ENCODE peak calls at places on chromosomes 5 and 9, in five cellular contexts. F is HCT116, B is H1, X is OCI-LY7, C is ovary. S is an unnamed sample. For H3K4me1, the result is how much of the 10 kb centered on the place peaks cover.

GRCh38 chr5:92613546-92613945 is 967.5 kb downstream of the NR2F1-AS1 start:
- DNase-seq in F (peak), B (no peak), X (no peak), C (no peak), S (no peak)

GRCh38 chr9:121568541-121569265 is 69.1 kb upstream of the GGTA1 start:
- DNase-seq in F (no peak), B (no peak), X (no peak), C (peak), S (no peak)

GRCh38 chr5:32325067-32325466 is 12.3 kb upstream of the MTMR12 start:
- DNase-seq in F (no peak), B (no peak), X (peak), C (no peak), S (no peak)

GRCh38 chr9:6354072-6354686 is 26.0 kb downstream of the TPD52L3 start:
- DNase-seq in F (peak), B (peak), X (peak), C (no peak), S (peak)

GRCh38 chr9:133396952-133397351 is 20.8 kb downstream of the STKLD1 start:
- DNase-seq in F (no peak), B (peak), X (no peak), C (no peak), S (no peak)

GRCh38 chr5:88275574-88275973 is 6.9 kb upstream of the TMEM161B start:
- DNase-seq in F (no peak), B (no peak), X (no peak), C (no peak), S (no peak)

GRCh38 chr5:77425998-77426659 is 66.0 kb downstream of the WDR41 start:
- DNase-seq in F (no peak), B (no peak), X (no peak), C (no peak), S (no peak)

GRCh38 chr9:130296783-130297055 is 31.2 kb downstream of the HMCN2 start:
- DNase-seq in F (no peak), B (no peak), X (no peak), C (no peak), S (no peak)

GRCh38 chr9:394347-395052 is 179.8 kb downstream of the DOCK8 start:
- DNase-seq in F (no peak), B (no peak), X (no peak), C (no peak), S (no peak)

GRCh38 chr9:123861086-123861707 is 68.7 kb downstream of the DENND1A start:
- DNase-seq in F (no peak), B (no peak), X (no peak), C (no peak), S (no peak)

GRCh38 chr5:154513669-154514084 is 35.6 kb upstream of the HAND1 start:
- DNase-seq in F (no peak), B (no peak), X (no peak), C (no peak), S (no peak)

GRCh38 chr5:87121315-87122170 is 146.1 kb upstream of the RASA1 start:
- DNase-seq in F (peak), B (no peak), X (peak), C (no peak), S (no peak)

GRCh38 chr9:131622536-131622935 is 77.2 kb downstream of the PRRT1B start:
- DNase-seq in F (no peak), B (no peak), X (peak), C (no peak), S (no peak)

GRCh38 chr5:55370291-55370925 is 62.6 kb downstream of the MTREX start:
- DNase-seq in F (no peak), B (no peak), X (no peak), C (no peak), S (no peak)

GRCh38 chr9:13351768-13352386 is 72.4 kb upstream of the MPDZ start:
- DNase-seq in F (peak), B (no peak), X (peak), C (no peak), S (no peak)

GRCh38 chr9:128999581-129000206 is 28.4 kb downstream of the SH3GLB2 start:
- DNase-seq in F (no peak), B (no peak), X (no peak), C (peak), S (no peak)

GRCh38 chr9:126500600-126501382 is 112.9 kb upstream of the LMX1B start:
- DNase-seq in F (peak), B (peak), X (peak), C (peak), S (peak)

GRCh38 chr5:132313378-132313777 is 19.2 kb downstream of the SLC22A4 start:
- DNase-seq in F (no peak), B (no peak), X (no peak), C (no peak), S (no peak)

GRCh38 chr5:65919773-65920172 is 6.6 kb upstream of the ERBIN start:
- DNase-seq in F (no peak), B (no peak), X (no peak), C (no peak), S (no peak)

GRCh38 chr5:122704247-122705036 is 70.4 kb upstream of the SNX2 start:
- DNase-seq in F (peak), B (no peak), X (peak), C (no peak), S (no peak)

GRCh38 chr9:127968046-127968445 is 12.7 kb downstream of the EEIG1 start:
- DNase-seq in F (peak), B (no peak), X (no peak), C (no peak), S (peak)

GRCh38 chr9:122261469-122261881 is 3.2 kb downstream of the RBM18 start:
- DNase-seq in F (no peak), B (no peak), X (no peak), C (peak), S (peak)

GRCh38 chr5:170861855-170862766 is at the start of gene RANBP17:
- DNase-seq in F (peak), B (peak), X (no peak), C (peak), S (peak)

GRCh38 chr5:178351221-178351825 is 118.7 kb upstream of the PHYKPL start:
- DNase-seq in F (no peak), B (no peak), X (no peak), C (no peak), S (no peak)

DNA sequence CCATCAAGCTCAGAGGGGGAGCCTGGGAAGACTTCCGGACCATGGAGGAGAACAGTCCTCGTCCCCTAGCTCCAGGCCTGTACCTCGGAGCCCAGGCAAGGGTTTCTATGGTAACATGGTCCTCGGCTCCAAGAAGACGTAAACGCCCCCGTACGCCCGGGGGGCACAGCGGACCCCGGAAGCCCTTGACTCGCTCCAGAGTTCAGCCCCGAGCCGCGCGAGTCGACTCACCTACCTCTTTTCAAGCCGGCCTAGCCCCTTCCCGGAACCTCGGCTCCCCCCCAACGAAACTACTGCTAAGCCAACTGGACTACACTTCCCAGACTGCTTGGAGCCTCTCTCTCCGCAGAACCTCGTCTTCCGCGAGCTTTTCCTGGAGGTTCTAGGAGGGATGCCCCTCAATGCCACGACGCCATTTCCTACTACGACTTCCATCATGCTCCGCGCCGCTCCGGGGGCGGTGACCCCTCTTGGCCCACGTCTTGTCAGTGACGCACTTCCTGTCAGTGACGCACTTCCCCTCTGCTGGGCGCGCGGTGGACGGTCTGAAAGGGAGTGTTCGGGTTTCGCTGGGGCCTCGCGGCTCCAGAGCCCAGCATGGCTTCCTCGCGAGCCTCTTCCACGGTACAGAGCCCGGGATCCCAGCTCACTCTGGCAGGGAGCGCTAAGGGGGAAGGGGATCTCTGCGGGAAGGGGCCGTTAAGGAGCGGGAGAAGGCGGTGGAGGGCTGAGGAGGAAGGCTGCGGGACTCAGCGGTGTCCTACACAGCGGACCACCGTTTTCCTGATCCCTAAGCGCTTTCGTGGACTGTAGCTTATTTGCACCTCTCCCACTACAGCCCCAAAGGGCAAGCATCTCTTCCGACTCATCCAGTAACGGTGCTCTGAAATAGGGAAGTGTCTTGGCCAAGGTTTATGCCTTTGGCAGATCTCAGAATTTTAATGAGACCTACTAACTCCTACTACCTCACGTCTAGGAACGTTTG is at the start of the genes CDC26 and PRPF4:
- DNase-seq in F (peak), B (peak), X (peak), C (peak), S (peak)
- TF ChIP-seq CTCF in F (no peak), B (no peak), X (no peak), C (no peak), S (no peak)

GRCh38 chr9:36218011-36218410 is 27.3 kb downstream of the CLTA start:
- DNase-seq in F (no peak), B (no peak), X (no peak), C (no peak), S (no peak)
- H3K4me1 ChIP-seq in F (under half), B (under half), X (under half), C (under half), S (under half)

DNA sequence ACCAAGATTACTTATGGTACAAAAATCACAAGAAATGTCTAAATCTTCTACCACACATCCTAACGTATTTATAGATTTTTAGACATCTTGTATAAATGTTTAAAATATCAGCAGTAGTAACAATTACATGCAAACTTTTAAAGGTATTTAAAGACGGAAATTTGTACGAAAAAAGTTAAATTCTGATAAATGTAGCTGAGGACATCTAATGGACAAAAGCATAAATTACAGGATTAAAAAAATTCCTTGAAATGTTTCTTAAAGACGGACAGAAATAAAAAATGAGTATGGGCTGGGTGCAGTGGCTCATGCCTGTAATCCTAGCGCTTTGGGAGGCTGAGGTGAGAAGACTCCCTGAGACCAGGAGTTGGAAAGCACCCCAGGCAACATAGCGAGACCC is 15.8 kb downstream of the ERCC8 start:
- DNase-seq in F (no peak), B (no peak), X (no peak), C (no peak), S (no peak)
- TF ChIP-seq CTCF in F (peak), B (no peak), X (peak), C (no peak), S (peak)

GRCh38 chr5:140296289-140296688 is 6.6 kb downstream of the PFDN1 start:
- DNase-seq in F (no peak), B (no peak), X (no peak), C (no peak), S (no peak)
- H3K4me1 ChIP-seq in F (under half), B (under half), X (under half), C (under half), S (under half)

GRCh38 chr5:113513384-113514262 is at the start of gene YTHDC2:
- DNase-seq in F (peak), B (peak), X (peak), C (peak), S (peak)
- TF ChIP-seq CTCF in F (peak), B (peak), X (peak), C (peak), S (no peak)

DNA sequence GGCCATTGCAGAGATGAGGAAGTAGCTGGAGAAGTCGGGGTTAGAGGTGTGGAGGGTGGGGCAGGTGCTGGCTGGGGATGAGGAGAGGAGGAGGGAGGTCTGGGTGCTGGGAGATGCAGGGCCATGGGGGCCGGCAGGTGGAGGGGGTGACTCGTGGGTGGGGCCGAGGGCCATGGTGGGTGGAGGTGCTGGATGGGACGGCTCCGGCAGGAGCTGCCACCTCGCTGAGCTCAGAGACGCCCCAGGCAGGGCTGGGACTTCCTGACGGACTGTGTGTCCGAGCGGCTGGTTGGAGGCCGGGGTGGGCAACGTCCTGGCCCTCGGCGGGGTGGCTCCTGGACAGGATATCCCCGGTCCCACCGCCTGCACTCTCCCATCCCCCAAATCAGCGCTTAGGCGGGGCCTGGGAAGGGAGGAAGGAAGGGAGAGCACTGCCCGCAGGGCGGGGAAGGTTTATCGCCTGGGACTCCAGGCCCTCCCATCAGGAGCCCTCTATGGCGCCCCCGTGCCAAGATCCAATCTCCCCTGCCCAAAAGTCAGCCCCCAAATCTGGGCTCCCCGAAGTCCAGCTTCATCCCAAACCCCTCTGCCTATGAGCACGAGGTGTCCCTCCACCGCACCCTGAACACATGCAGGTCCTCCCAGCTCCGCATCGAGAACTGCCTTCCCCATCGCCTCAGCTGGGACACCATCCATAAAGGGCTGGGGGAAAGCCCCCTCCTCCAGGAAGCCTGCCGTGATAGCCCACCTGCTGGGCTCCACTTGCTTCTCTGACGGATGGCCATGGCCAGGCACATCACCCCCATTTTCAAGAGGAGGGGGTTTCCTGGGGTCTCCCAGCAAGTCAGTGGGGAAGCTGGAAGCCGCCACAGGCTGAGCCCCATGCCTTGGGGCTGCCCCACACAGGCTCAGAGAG is 58.3 kb upstream of the NOTCH1 start:
- DNase-seq in F (no peak), B (no peak), X (no peak), C (no peak), S (peak)
- H3K4me1 ChIP-seq in F (under half), B (under half), X (under half), C (under half), S (under half)

GRCh38 chr9:34374339-34374738 is 2.4 kb downstream of the MYORG start:
- DNase-seq in F (no peak), B (no peak), X (no peak), C (no peak), S (no peak)
- TF ChIP-seq CTCF in F (no peak), B (no peak), X (no peak), C (no peak), S (no peak)

DNA sequence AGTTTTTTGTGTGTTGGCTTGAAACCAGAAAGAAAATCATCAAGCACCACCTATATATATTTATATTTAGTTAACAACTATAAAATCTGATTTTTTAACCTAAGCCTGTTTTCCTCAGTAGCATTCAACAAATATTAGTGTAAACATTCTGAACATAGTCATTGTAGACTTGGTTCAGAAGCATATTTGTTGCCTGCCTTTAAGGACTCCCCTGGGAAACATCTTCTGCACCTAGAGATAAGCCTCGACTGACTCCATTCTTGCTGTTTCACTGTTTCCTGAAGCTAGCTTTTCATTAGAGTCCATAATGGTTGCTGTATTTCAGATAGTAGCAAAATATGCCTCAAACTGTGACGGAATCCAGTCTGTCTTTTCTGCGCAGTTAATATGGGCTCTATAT is 123.5 kb downstream of the TRIO start:
- DNase-seq in F (no peak), B (no peak), X (no peak), C (no peak), S (no peak)
- H3K4me1 ChIP-seq in F (half or more), B (under half), X (under half), C (under half), S (under half)

GRCh38 chr5:35030426-35030825 is 17.3 kb downstream of the AGXT2 start:
- DNase-seq in F (no peak), B (no peak), X (no peak), C (no peak), S (no peak)
- TF ChIP-seq CTCF in F (no peak), B (no peak), X (no peak), C (no peak), S (no peak)

DNA sequence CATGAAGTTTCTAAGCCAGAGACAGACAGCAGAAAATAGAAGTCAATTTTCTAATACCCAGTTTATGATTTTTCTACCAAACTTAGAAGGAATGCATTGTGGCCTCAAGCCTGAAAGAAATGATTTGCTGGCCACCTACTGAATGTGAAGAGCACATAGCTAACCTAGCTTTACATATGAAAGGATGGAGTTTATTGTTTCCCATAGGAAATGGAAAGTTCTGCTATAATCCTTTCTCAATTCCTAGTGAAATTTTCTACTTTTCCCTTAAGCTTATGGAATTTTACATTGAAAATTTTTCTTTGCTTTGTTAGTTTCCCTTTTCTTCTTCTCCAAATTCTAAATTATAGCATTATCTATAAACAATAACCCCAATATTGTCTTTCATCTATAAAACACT is 110.1 kb downstream of the TMEM167A start:
- DNase-seq in F (no peak), B (no peak), X (no peak), C (no peak), S (no peak)
- H3K4me1 ChIP-seq in F (half or more), B (under half), X (under half), C (under half), S (under half)

S was measured in colonic mucosa.